ENCODE peak calls at places on chromosomes 5 and 9, in nine cellular contexts. G is CD8-positive, alpha-beta memory T cell; X is fibroblast of mammary gland; C is uterus; O is aorta; P is GM23338; L is BJ; U is HCT116; E is breast epithelium. H is an unnamed sample.

GRCh38 chr5:134420326-134420725 is 8.6 kb upstream of the CDKN2AIPNL start:
- DNase-seq in G (no peak), X (peak), C (no peak), O (no peak), P (no peak), L (no peak), U (no peak), E (no peak), H (no peak)

GRCh38 chr5:177111720-177112394 is 21.7 kb upstream of the NSD1 start:
- DNase-seq in G (peak), X (peak), C (peak), O (peak), P (peak), L (no peak), U (peak), E (no peak), H (peak)

GRCh38 chr5:151911011-151911410 is 13.6 kb downstream of the GLRA1 start:
- DNase-seq in G (no peak), X (no peak), C (no peak), O (no peak), P (no peak), L (no peak), U (no peak), E (no peak), H (no peak)

GRCh38 chr9:130931508-130932150 is 7.4 kb downstream of the FIBCD1 start:
- DNase-seq in G (no peak), X (no peak), C (no peak), O (no peak), P (no peak), L (no peak), U (no peak), E (no peak), H (no peak)

GRCh38 chr5:92017786-92018185 is 634.7 kb upstream of the ARRDC3 start:
- DNase-seq in G (no peak), X (peak), C (no peak), O (no peak), P (no peak), L (peak), U (peak), E (no peak), H (no peak)

GRCh38 chr5:68378204-68378830 is 162.8 kb downstream of the PIK3R1 start:
- DNase-seq in G (no peak), X (no peak), C (no peak), O (no peak), P (peak), L (no peak), U (no peak), E (no peak), H (no peak)

GRCh38 chr9:129761293-129761900 is 8.6 kb upstream of the PTGES start:
- DNase-seq in G (no peak), X (peak), C (peak), O (no peak), P (no peak), L (peak), U (no peak), E (no peak), H (no peak)

GRCh38 chr5:116475232-116475828 is 99.3 kb downstream of the SEMA6A start:
- DNase-seq in G (no peak), X (no peak), C (no peak), O (no peak), P (no peak), L (no peak), U (no peak), E (no peak), H (no peak)

GRCh38 chr9:114207034-114207815 is 51.9 kb downstream of the COL27A1 start:
- DNase-seq in G (no peak), X (peak), C (peak), O (peak), P (no peak), L (no peak), U (no peak), E (no peak), H (peak)

GRCh38 chr5:107361945-107362344 is 308.8 kb downstream of the EFNA5 start:
- DNase-seq in G (no peak), X (peak), C (no peak), O (no peak), P (no peak), L (no peak), U (no peak), E (no peak), H (no peak)

GRCh38 chr9:130544364-130544763 is 35.0 kb upstream of the FUBP3 start:
- DNase-seq in G (no peak), X (no peak), C (no peak), O (no peak), P (no peak), L (no peak), U (no peak), E (no peak), H (no peak)

GRCh38 chr5:95035891-95036675 is 248.8 kb downstream of the MCTP1 start:
- DNase-seq in G (no peak), X (peak), C (no peak), O (no peak), P (no peak), L (no peak), U (no peak), E (no peak), H (no peak)

GRCh38 chr5:10903786-10904560 is 142.9 kb upstream of the DAP start:
- DNase-seq in G (no peak), X (no peak), C (no peak), O (no peak), P (no peak), L (no peak), U (no peak), E (no peak), H (no peak)

GRCh38 chr9:134056483-134057310 is 11.1 kb downstream of the BRD3 start:
- DNase-seq in G (no peak), X (no peak), C (no peak), O (peak), P (no peak), L (no peak), U (no peak), E (no peak), H (no peak)

GRCh38 chr9:136052991-136053756 is 41.9 kb downstream of the NACC2 start:
- DNase-seq in G (no peak), X (no peak), C (no peak), O (no peak), P (peak), L (no peak), U (no peak), E (no peak), H (peak)
- H3K4me3 ChIP-seq in G (no peak), X (no peak), C (no peak), O (no peak), P (peak), L (no peak), U (peak), E (no peak), H (no peak)

GRCh38 chr9:125407974-125408900 is 146.6 kb downstream of the GAPVD1 start:
- DNase-seq in G (peak), X (peak), C (peak), O (peak), P (peak), L (no peak), U (no peak), E (peak), H (peak)
- H3K4me3 ChIP-seq in G (peak), X (peak), C (peak), O (peak), P (peak), L (peak), U (peak), E (peak), H (peak)

DNA sequence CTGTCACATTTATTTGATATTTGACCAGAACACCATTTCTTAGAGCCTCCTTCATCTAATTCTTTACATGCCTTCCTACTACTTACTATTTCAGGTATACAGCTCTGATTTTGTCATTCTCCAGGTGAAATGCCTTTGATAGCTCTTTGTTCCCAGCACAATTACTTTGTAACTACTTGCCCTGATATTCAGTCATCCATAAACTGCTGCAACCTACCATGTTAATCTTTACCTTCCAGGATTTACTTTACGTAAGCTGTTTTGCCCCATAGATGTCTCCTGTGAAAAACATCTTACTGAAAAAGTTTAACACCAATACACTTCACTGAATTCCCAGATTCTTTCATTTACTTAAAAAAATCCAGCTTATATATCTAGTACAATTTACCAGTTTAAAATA is 443.8 kb upstream of the CYLC2 start:
- DNase-seq in G (no peak), X (no peak), C (no peak), O (no peak), P (no peak), L (no peak), U (no peak), E (no peak), H (no peak)
- H3K4me3 ChIP-seq in G (no peak), X (no peak), C (no peak), O (no peak), P (no peak), L (no peak), U (no peak), E (no peak), H (no peak)

DNA sequence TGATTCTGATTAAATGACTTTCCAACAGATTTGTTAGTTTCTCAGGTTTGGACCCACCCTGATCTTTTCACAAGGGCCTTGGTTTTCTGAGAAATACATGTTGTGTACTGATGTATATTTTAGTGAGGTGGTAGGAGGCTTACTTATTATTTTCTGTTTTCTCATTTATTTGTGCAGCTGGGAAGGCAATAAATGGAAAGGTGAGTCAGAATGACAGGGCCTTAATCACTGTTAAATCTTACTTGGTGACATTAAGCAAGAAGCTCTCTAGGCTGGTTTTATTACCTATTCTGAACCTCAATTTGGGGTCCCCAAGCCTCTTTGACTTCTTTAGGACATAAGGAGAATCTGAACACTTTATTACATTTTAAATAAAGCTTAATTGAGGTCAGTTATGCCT is 214.0 kb upstream of the DAB2 start:
- DNase-seq in G (no peak), X (peak), C (no peak), O (no peak), P (no peak), L (no peak), U (no peak), E (no peak), H (no peak)
- H3K4me3 ChIP-seq in G (no peak), X (no peak), C (no peak), O (no peak), P (no peak), L (no peak), U (no peak), E (no peak), H (no peak)

GRCh38 chr9:77731930-77732329 is 83.8 kb upstream of the GNA14 start:
- DNase-seq in G (no peak), X (no peak), C (no peak), O (no peak), P (no peak), L (no peak), U (no peak), E (no peak), H (no peak)
- H3K4me3 ChIP-seq in G (no peak), X (no peak), C (no peak), O (no peak), P (no peak), L (no peak), U (no peak), E (no peak), H (no peak)

H was measured in mesendoderm.